ENCODE peak calls at places on chromosome 21, in five cellular contexts. One of them, this sample, is unnamed.

GRCh38 chr21:39022901-39023693 is 160.2 kb downstream of the PSMG1 start:
- DNase-seq in sigmoid colon: peak; percentile 66
- DNase-seq in kidney: peak; percentile 97
- DNase-seq in BE2C: no peak
- DNase-seq in fibroblast of mammary gland: peak; percentile 40
- DNase-seq in this sample: no peak

GRCh38 chr21:40938078-40938477 is 91.1 kb upstream of the DSCAM start:
- DNase-seq in kidney: no peak
- DNase-seq in fibroblast of mammary gland: no peak
- DNase-seq in BE2C: no peak
- DNase-seq in sigmoid colon: no peak
- DNase-seq in this sample: no peak

GRCh38 chr21:36415375-36415774 is 30.2 kb downstream of the CHAF1B start:
- DNase-seq in kidney: no peak
- DNase-seq in fibroblast of mammary gland: no peak
- DNase-seq in sigmoid colon: no peak
- DNase-seq in BE2C: no peak
- DNase-seq in this sample: no peak

GRCh38 chr21:46376231-46376628 is 52.3 kb downstream of the PCNT start:
- DNase-seq in kidney: no peak
- DNase-seq in sigmoid colon: no peak
- DNase-seq in BE2C: no peak
- DNase-seq in fibroblast of mammary gland: no peak
- DNase-seq in this sample: no peak

GRCh38 chr21:36891692-36892091 is 74.8 kb downstream of the HLCS start:
- DNase-seq in BE2C: peak; percentile 68
- DNase-seq in kidney: no peak
- DNase-seq in fibroblast of mammary gland: no peak
- DNase-seq in sigmoid colon: no peak
- DNase-seq in this sample: no peak

GRCh38 chr21:31872452-31873274 is at the start of gene HUNK:
- DNase-seq in kidney: peak; percentile 84
- DNase-seq in sigmoid colon: no peak
- DNase-seq in fibroblast of mammary gland: peak; percentile 17
- DNase-seq in BE2C: peak; percentile 61
- DNase-seq in this sample: no peak

GRCh38 chr21:34243562-34243961 is 120.2 kb upstream of the KCNE2 start:
- DNase-seq in BE2C: peak; percentile 29
- DNase-seq in fibroblast of mammary gland: peak; percentile 39
- DNase-seq in sigmoid colon: no peak
- DNase-seq in kidney: no peak
- DNase-seq in this sample: no peak

GRCh38 chr21:45998871-45999580 is 17.5 kb downstream of the COL6A1 start:
- DNase-seq in BE2C: peak; percentile 6
- DNase-seq in fibroblast of mammary gland: no peak
- DNase-seq in kidney: peak; percentile 64
- DNase-seq in sigmoid colon: peak; percentile 71
- DNase-seq in this sample: peak; percentile 90

GRCh38 chr21:34775793-34776192 is 107.0 kb downstream of the CLIC6 start:
- DNase-seq in BE2C: no peak
- DNase-seq in fibroblast of mammary gland: no peak
- DNase-seq in kidney: no peak
- DNase-seq in sigmoid colon: no peak
- DNase-seq in this sample: no peak

GRCh38 chr21:45328198-45329087 is 40.7 kb upstream of the POFUT2 start:
- DNase-seq in kidney: peak; percentile 76
- DNase-seq in fibroblast of mammary gland: no peak
- DNase-seq in sigmoid colon: peak; percentile 66
- DNase-seq in BE2C: peak; percentile 11
- DNase-seq in this sample: peak; percentile 92

GRCh38 chr21:24658926-24659325 is 948.4 kb downstream of the MRPL39 start:
- DNase-seq in BE2C: no peak
- DNase-seq in fibroblast of mammary gland: no peak
- DNase-seq in sigmoid colon: no peak
- DNase-seq in kidney: no peak
- DNase-seq in this sample: no peak

GRCh38 chr21:32306021-32306780 is 7.5 kb downstream of the MRAP start:
- DNase-seq in sigmoid colon: no peak
- DNase-seq in kidney: no peak
- DNase-seq in fibroblast of mammary gland: no peak
- DNase-seq in BE2C: no peak
- DNase-seq in this sample: no peak

GRCh38 chr21:22552390-22552789 is 1554.2 kb downstream of the NCAM2 start:
- DNase-seq in BE2C: no peak
- DNase-seq in fibroblast of mammary gland: no peak
- DNase-seq in kidney: no peak
- DNase-seq in sigmoid colon: no peak
- DNase-seq in this sample: no peak

GRCh38 chr21:32475162-32475812 is 62.8 kb downstream of the EVA1C start:
- DNase-seq in fibroblast of mammary gland: peak; percentile 64
- DNase-seq in BE2C: no peak
- DNase-seq in kidney: no peak
- DNase-seq in sigmoid colon: no peak
- DNase-seq in this sample: peak; percentile 2

GRCh38 chr21:34912022-34912933 is 136.8 kb downstream of the RUNX1 start:
- DNase-seq in sigmoid colon: no peak
- DNase-seq in kidney: no peak
- DNase-seq in fibroblast of mammary gland: no peak
- DNase-seq in BE2C: no peak
- DNase-seq in this sample: no peak

GRCh38 chr21:38756746-38757145 is 49.0 kb upstream of the ETS2 start:
- DNase-seq in sigmoid colon: no peak
- DNase-seq in fibroblast of mammary gland: peak; percentile 63
- DNase-seq in kidney: no peak
- DNase-seq in BE2C: no peak
- DNase-seq in this sample: no peak

GRCh38 chr21:25560151-25560783 is 47.0 kb downstream of the MRPL39 start:
- DNase-seq in BE2C: no peak
- DNase-seq in fibroblast of mammary gland: no peak
- DNase-seq in kidney: no peak
- DNase-seq in sigmoid colon: no peak
- DNase-seq in this sample: no peak

DNA sequence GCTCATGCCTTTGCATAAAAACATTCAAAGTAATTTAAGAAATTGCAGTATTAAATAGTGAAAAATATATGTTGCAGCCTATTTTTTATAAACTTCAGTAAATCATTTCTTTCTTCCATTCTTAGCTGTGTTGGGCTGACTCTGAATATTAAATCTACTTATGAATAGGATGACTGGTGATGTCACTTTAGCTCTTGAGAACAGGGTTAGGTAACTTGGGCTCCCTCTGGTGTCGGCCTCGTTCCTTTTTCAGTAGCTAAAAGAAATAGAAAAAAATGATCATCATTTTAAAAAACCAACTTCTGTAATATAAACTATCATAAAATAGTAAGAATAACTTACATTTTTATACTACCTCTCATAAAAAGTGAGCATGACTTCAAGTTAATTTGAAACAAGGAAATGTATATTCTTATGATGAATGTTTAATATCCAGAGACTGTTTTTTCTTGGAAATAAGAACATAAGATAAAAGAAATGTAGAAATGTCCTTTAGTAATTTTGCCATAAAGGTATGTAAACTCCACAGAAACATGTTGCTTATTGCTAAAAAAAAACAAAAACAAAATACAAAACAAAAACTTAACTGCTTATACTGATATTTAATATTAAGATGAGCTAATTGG is 26.8 kb upstream of the NCAM2 start:
- DNase-seq in fibroblast of mammary gland: peak; percentile 64
- DNase-seq in kidney: no peak
- DNase-seq in BE2C: peak; percentile 74
- DNase-seq in sigmoid colon: peak; percentile 66
- DNase-seq in this sample: no peak
- TF ChIP-seq CTCF in fibroblast of mammary gland: peak; percentile 52
- TF ChIP-seq CTCF in kidney: no peak
- TF ChIP-seq CTCF in BE2C: peak; percentile 79
- TF ChIP-seq CTCF in sigmoid colon: peak; percentile 40
- TF ChIP-seq CTCF in this sample: peak; percentile 94

GRCh38 chr21:42258150-42258884 is 39.4 kb downstream of the ABCG1 start:
- DNase-seq in fibroblast of mammary gland: peak; percentile 52
- DNase-seq in kidney: peak; percentile 85
- DNase-seq in BE2C: peak; percentile 83
- DNase-seq in sigmoid colon: peak; percentile 82
- DNase-seq in this sample: no peak
- TF ChIP-seq CTCF in fibroblast of mammary gland: peak; percentile 75
- TF ChIP-seq CTCF in kidney: peak; percentile 88
- TF ChIP-seq CTCF in BE2C: peak; percentile 95
- TF ChIP-seq CTCF in sigmoid colon: peak; percentile 62
- TF ChIP-seq CTCF in this sample: peak; percentile 75

DNA sequence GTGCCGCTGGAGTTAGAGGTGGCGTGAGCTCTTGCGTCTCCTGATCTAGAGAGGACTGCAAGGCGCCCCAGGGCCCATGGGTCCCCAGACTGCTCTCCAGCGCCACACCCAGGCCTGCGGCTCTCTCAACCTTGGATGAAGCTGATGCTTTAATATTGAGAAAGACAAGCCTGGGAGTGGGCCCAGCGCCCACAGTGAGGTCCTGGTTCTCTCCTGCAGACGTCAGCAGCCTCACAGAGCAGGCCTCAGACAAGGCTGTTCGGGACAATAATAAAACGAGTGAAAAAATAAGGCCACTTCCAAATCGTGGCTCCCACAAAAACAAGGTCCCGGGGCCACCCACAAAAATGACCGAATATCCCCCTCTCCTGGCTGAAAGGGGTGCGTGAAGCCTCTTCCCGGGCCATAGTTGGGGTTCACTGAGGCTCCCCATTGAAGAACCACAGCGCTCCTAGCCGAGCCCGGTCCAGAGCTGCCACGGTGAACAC is 6.0 kb upstream of the DNMT3L start:
- DNase-seq in kidney: peak; percentile 59
- DNase-seq in sigmoid colon: no peak
- DNase-seq in BE2C: no peak
- DNase-seq in fibroblast of mammary gland: peak; percentile 5
- DNase-seq in this sample: peak; percentile 80
- TF ChIP-seq CTCF in kidney: peak; percentile 11
- TF ChIP-seq CTCF in sigmoid colon: no peak
- TF ChIP-seq CTCF in BE2C: no peak
- TF ChIP-seq CTCF in fibroblast of mammary gland: no peak
- TF ChIP-seq CTCF in this sample: peak; percentile 45

DNA sequence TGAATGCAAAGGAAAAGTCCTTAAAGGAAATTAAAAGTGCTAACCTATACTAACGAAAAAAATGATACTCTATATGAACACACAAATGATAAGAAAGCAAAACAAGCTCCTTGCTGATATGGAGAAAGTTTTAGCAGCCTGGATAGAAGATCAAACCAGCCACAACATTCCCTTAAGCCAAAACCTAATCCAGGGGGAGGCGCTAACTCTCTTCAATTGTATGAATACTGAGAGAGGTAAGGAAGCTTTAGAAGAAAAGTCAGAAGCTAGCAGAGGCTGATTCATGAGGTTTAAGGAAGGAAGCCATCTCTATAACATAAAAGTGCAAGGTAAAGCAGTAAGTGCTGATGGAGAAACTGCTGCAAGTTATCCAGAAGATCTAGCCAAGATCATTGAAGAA is 3.4 kb downstream of the KRTAP23-1 start:
- DNase-seq in kidney: no peak
- DNase-seq in fibroblast of mammary gland: no peak
- DNase-seq in BE2C: no peak
- DNase-seq in sigmoid colon: no peak
- DNase-seq in this sample: no peak
- TF ChIP-seq CTCF in kidney: no peak
- TF ChIP-seq CTCF in fibroblast of mammary gland: no peak
- TF ChIP-seq CTCF in BE2C: no peak
- TF ChIP-seq CTCF in sigmoid colon: no peak
- TF ChIP-seq CTCF in this sample: no peak

DNA sequence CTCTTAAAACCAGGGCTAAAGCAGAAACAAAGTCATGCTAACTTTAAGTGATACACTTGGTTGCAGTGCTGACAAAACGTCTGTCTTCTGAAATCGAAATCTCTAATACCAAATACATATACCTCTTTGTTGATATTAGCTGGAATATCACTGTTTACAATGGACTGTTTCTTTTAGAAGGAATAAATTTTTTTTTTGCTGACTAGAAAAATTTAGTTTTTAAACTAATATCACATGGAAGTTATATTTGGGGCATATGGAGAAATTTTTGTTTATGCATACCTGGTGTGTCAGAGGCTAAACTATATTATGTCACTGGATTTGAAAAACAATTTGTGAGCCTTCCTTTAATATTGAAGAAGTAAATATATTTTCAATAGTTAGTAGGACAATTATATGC is 39.1 kb downstream of the USP25 start:
- DNase-seq in BE2C: no peak
- DNase-seq in sigmoid colon: no peak
- DNase-seq in kidney: no peak
- DNase-seq in fibroblast of mammary gland: no peak
- DNase-seq in this sample: no peak
- TF ChIP-seq CTCF in BE2C: no peak
- TF ChIP-seq CTCF in sigmoid colon: no peak
- TF ChIP-seq CTCF in kidney: no peak
- TF ChIP-seq CTCF in fibroblast of mammary gland: no peak
- TF ChIP-seq CTCF in this sample: no peak